ENCODE peak calls at places on chromosomes 16 and 17, in eight cellular contexts. L, S, Q, M, R, B, D and U are unnamed samples.

GRCh38 chr17:29567362-29568330 is 809 bp upstream of the ABHD15 start:
- DNase-seq in L (no peak), S (peak; percentile 80), Q (peak; percentile 71), M (no peak), R (peak; percentile 61), B (no peak), D (peak; percentile 83), U (peak; percentile 63)

GRCh38 chr16:54462151-54462651 is 175.6 kb upstream of the IRX3 start:
- DNase-seq in L (no peak), S (no peak), Q (peak; percentile 56), M (peak; percentile 73), R (no peak), B (no peak), D (no peak), U (peak; percentile 66)

GRCh38 chr17:77237232-77238008 is 96.7 kb downstream of the SEC14L1 start:
- DNase-seq in L (no peak), S (no peak), Q (no peak), M (no peak), R (no peak), B (no peak), D (peak; percentile 5), U (no peak)

GRCh38 chr16:19486744-19487325 is 35.1 kb downstream of the GDE1 start:
- DNase-seq in L (no peak), S (no peak), Q (no peak), M (no peak), R (no peak), B (no peak), D (no peak), U (no peak)

GRCh38 chr17:41559548-41559947 is 12.3 kb downstream of the KRT9 start:
- DNase-seq in L (no peak), S (no peak), Q (peak; percentile 51), M (peak; percentile 26), R (no peak), B (no peak), D (no peak), U (no peak)

GRCh38 chr16:25608002-25608401 is 83.8 kb upstream of the HS3ST4 start:
- DNase-seq in L (no peak), S (no peak), Q (no peak), M (no peak), R (no peak), B (no peak), D (no peak), U (no peak)

GRCh38 chr17:40612510-40613244 is 34.9 kb downstream of the SMARCE1 start:
- DNase-seq in L (no peak), S (no peak), Q (no peak), M (no peak), R (peak; percentile 81), B (no peak), D (no peak), U (no peak)

GRCh38 chr17:27158390-27158789 is 135.5 kb upstream of the WSB1 start:
- DNase-seq in L (no peak), S (no peak), Q (no peak), M (no peak), R (no peak), B (no peak), D (peak; percentile 19), U (no peak)

GRCh38 chr17:82277851-82278250 is 4.4 kb upstream of the CSNK1D start:
- DNase-seq in L (no peak), S (no peak), Q (no peak), M (no peak), R (no peak), B (no peak), D (no peak), U (no peak)

GRCh38 chr17:39527220-39527813 is 66.0 kb downstream of the CDK12 start:
- DNase-seq in L (no peak), S (peak; percentile 12), Q (no peak), M (no peak), R (no peak), B (peak; percentile 0), D (no peak), U (no peak)

GRCh38 chr17:75733471-75733870 is 12.2 kb downstream of the ITGB4 start:
- DNase-seq in L (no peak), S (no peak), Q (no peak), M (no peak), R (no peak), B (no peak), D (no peak), U (no peak)

GRCh38 chr16:87722590-87723223 is 43.1 kb downstream of the KLHDC4 start:
- DNase-seq in L (no peak), S (no peak), Q (no peak), M (no peak), R (no peak), B (no peak), D (no peak), U (no peak)

GRCh38 chr17:75915268-75915667 is 10.6 kb upstream of the MRPL38 start:
- DNase-seq in L (no peak), S (no peak), Q (no peak), M (no peak), R (no peak), B (no peak), D (no peak), U (no peak)

GRCh38 chr16:66524601-66525164 is 25.2 kb downstream of the TK2 start:
- DNase-seq in L (no peak), S (no peak), Q (no peak), M (no peak), R (no peak), B (no peak), D (no peak), U (no peak)

GRCh38 chr16:13767215-13767614 is 152.7 kb upstream of the ERCC4 start:
- DNase-seq in L (no peak), S (no peak), Q (no peak), M (no peak), R (no peak), B (no peak), D (no peak), U (no peak)

GRCh38 chr17:78168906-78169793 is 769 bp downstream of the SYNGR2 start:
- DNase-seq in L (no peak), S (peak; percentile 88), Q (peak; percentile 74), M (no peak), R (no peak), B (peak; percentile 35), D (peak; percentile 82), U (peak; percentile 79)

GRCh38 chr17:78974635-78975591 is 4.8 kb downstream of the LGALS3BP start:
- DNase-seq in L (peak; percentile 79), S (no peak), Q (peak; percentile 46), M (peak; percentile 80), R (no peak), B (peak; percentile 70), D (peak; percentile 81), U (peak; percentile 73)

GRCh38 chr16:85514295-85514600 is 98.9 kb upstream of the GSE1 start:
- DNase-seq in L (no peak), S (no peak), Q (no peak), M (no peak), R (no peak), B (no peak), D (peak; percentile 89), U (no peak)

GRCh38 chr17:42809250-42809649 is 10.6 kb downstream of the CNTD1 start:
- DNase-seq in L (peak; percentile 61), S (no peak), Q (peak; percentile 80), M (peak; percentile 67), R (no peak), B (no peak), D (no peak), U (peak; percentile 96)

GRCh38 chr16:67555795-67556212 is 6.5 kb upstream of the CTCF start:
- DNase-seq in L (no peak), S (no peak), Q (peak; percentile 76), M (peak; percentile 48), R (no peak), B (no peak), D (no peak), U (no peak)

GRCh38 chr16:55444754-55445485 is 34.1 kb upstream of the MMP2 start:
- DNase-seq in L (no peak), S (no peak), Q (no peak), M (no peak), R (no peak), B (no peak), D (peak; percentile 74), U (no peak)

GRCh38 chr17:38602453-38602852 is 3.3 kb downstream of the SRCIN1 start:
- DNase-seq in L (no peak), S (no peak), Q (no peak), M (no peak), R (no peak), B (no peak), D (no peak), U (no peak)

GRCh38 chr16:1331712-1332617 is 1.5 kb upstream of the BAIAP3 start:
- DNase-seq in L (peak; percentile 16), S (peak; percentile 47), Q (no peak), M (no peak), R (peak; percentile 59), B (no peak), D (peak; percentile 83), U (peak; percentile 56)

GRCh38 chr16:17426451-17426850 is 44.3 kb downstream of the XYLT1 start:
- DNase-seq in L (no peak), S (no peak), Q (no peak), M (no peak), R (no peak), B (no peak), D (no peak), U (no peak)

GRCh38 chr16:20348365-20349185 is 3.9 kb downstream of the UMOD start:
- DNase-seq in L (no peak), S (no peak), Q (no peak), M (no peak), R (no peak), B (no peak), D (no peak), U (no peak)

GRCh38 chr17:36578671-36579070 is 13.0 kb upstream of the DHRS11 start:
- DNase-seq in L (no peak), S (no peak), Q (no peak), M (no peak), R (no peak), B (no peak), D (no peak), U (no peak)

GRCh38 chr16:4307215-4308037 is 8.4 kb upstream of the GLIS2 start:
- DNase-seq in L (peak; percentile 88), S (peak; percentile 87), Q (peak; percentile 97), M (peak; percentile 79), R (peak; percentile 97), B (peak; percentile 52), D (peak; percentile 98), U (peak; percentile 96)

GRCh38 chr17:60888812-60889709 is 211.4 kb downstream of the BCAS3 start:
- DNase-seq in L (no peak), S (no peak), Q (no peak), M (no peak), R (no peak), B (no peak), D (no peak), U (no peak)

GRCh38 chr17:60545465-60546191 is 19.6 kb upstream of the APPBP2 start:
- DNase-seq in L (no peak), S (no peak), Q (no peak), M (no peak), R (no peak), B (no peak), D (no peak), U (no peak)

GRCh38 chr17:42895185-42895555 is 5.4 kb upstream of the G6PC1 start:
- DNase-seq in L (peak; percentile 81), S (no peak), Q (peak; percentile 85), M (peak; percentile 90), R (no peak), B (peak; percentile 56), D (peak; percentile 76), U (peak; percentile 93)

GRCh38 chr17:14745541-14745940 is 444.7 kb downstream of the HS3ST3B1 start:
- DNase-seq in L (no peak), S (no peak), Q (no peak), M (no peak), R (no peak), B (no peak), D (no peak), U (peak; percentile 9)

GRCh38 chr17:83137523-83137922 is 58.1 kb downstream of the METRNL start:
- DNase-seq in L (no peak), S (no peak), Q (no peak), M (no peak), R (no peak), B (no peak), D (peak; percentile 15), U (no peak)

GRCh38 chr16:85777583-85778310 is 21.6 kb downstream of the EMC8 start:
- DNase-seq in L (no peak), S (no peak), Q (peak; percentile 71), M (no peak), R (no peak), B (no peak), D (no peak), U (no peak)

GRCh38 chr17:850828-851759 is 68.9 kb downstream of the MRM3 start:
- DNase-seq in L (no peak), S (no peak), Q (peak; percentile 71), M (no peak), R (no peak), B (no peak), D (no peak), U (peak; percentile 71)